ENCODE peak calls at places on chromosomes 5 and 9, in four cellular contexts. B is heart right ventricle, S is GM23338, R is IMR-90. Y is an unnamed sample.

GRCh38 chr5:128409401-128409800 is 128.6 kb downstream of the FBN2 start:
- DNase-seq in B (no peak), S (peak; percentile 12), R (no peak), Y (no peak)

GRCh38 chr9:127968717-127969383 is 11.9 kb downstream of the EEIG1 start:
- DNase-seq in B (peak; percentile 76), S (no peak), R (peak; percentile 94), Y (no peak)

GRCh38 chr5:73799401-73799972 is 173.5 kb downstream of the ARHGEF28 start:
- DNase-seq in B (no peak), S (no peak), R (no peak), Y (no peak)

GRCh38 chr9:31868830-31869229 is 515.6 kb upstream of the ACO1 start:
- DNase-seq in B (no peak), S (no peak), R (no peak), Y (no peak)

GRCh38 chr5:142981886-142982820 is 212.0 kb downstream of the ARHGAP26 start:
- DNase-seq in B (peak; percentile 91), S (peak; percentile 49), R (peak; percentile 92), Y (peak; percentile 52)

GRCh38 chr5:139415221-139415861 is 11.5 kb upstream of the SPATA24 start:
- DNase-seq in B (peak; percentile 67), S (no peak), R (no peak), Y (no peak)

GRCh38 chr9:98607787-98608186 is 100.9 kb downstream of the GABBR2 start:
- DNase-seq in B (no peak), S (no peak), R (peak; percentile 97), Y (no peak)

GRCh38 chr5:176180781-176181180 is 57.4 kb upstream of the SIMC1 start:
- DNase-seq in B (no peak), S (no peak), R (no peak), Y (peak; percentile 68)

GRCh38 chr5:171092194-171092593 is 216.9 kb upstream of the TLX3 start:
- DNase-seq in B (no peak), S (no peak), R (peak; percentile 68), Y (no peak)

GRCh38 chr9:35733109-35733541 is 659 bp downstream of the CREB3 start:
- DNase-seq in B (no peak), S (peak; percentile 90), R (peak; percentile 75), Y (peak; percentile 88)

GRCh38 chr5:171367424-171368370 is 20.0 kb upstream of the NPM1 start:
- DNase-seq in B (no peak), S (no peak), R (peak; percentile 50), Y (no peak)

GRCh38 chr5:172871982-172872381 is 37.9 kb downstream of the ERGIC1 start:
- DNase-seq in B (no peak), S (no peak), R (peak; percentile 52), Y (no peak)

GRCh38 chr9:113933671-113934070 is 57.6 kb downstream of the ZNF618 start:
- DNase-seq in B (no peak), S (no peak), R (no peak), Y (no peak)

GRCh38 chr5:134258896-134259295 is 33.0 kb upstream of the PPP2CA start:
- DNase-seq in B (no peak), S (no peak), R (no peak), Y (no peak)

GRCh38 chr5:81154725-81155124 is 78.4 kb upstream of the CKMT2 start:
- DNase-seq in B (no peak), S (no peak), R (no peak), Y (no peak)

GRCh38 chr5:153629027-153629426 is 138.6 kb downstream of the GRIA1 start:
- DNase-seq in B (peak; percentile 17), S (peak; percentile 73), R (peak; percentile 97), Y (peak; percentile 91)

GRCh38 chr9:8366161-8366926 is 566.8 kb upstream of the DMAC1 start:
- DNase-seq in B (no peak), S (no peak), R (peak; percentile 35), Y (no peak)

GRCh38 chr5:174084691-174085154 is 39.2 kb downstream of the NSG2 start:
- DNase-seq in B (no peak), S (no peak), R (no peak), Y (no peak)

GRCh38 chr5:94901071-94901979 is 282.9 kb downstream of the SLF1 start:
- DNase-seq in B (no peak), S (no peak), R (peak; percentile 22), Y (no peak)

GRCh38 chr9:135555203-135555602 is 6.4 kb upstream of the PAEP start:
- DNase-seq in B (no peak), S (no peak), R (no peak), Y (no peak)

GRCh38 chr9:75891277-75892167 is 1.0 kb downstream of the PCSK5 start:
- DNase-seq in B (peak; percentile 13), S (peak; percentile 60), R (peak; percentile 8), Y (peak; percentile 69)

GRCh38 chr5:98770158-98770910 is 3.1 kb upstream of the RGMB start:
- DNase-seq in B (peak; percentile 63), S (no peak), R (peak; percentile 66), Y (peak; percentile 77)

GRCh38 chr5:59548807-59549357 is 344.6 kb downstream of the PDE4D start:
- DNase-seq in B (no peak), S (no peak), R (no peak), Y (no peak)

GRCh38 chr5:127940854-127941253 is 142.7 kb upstream of the SLC12A2 start:
- DNase-seq in B (no peak), S (no peak), R (no peak), Y (no peak)

GRCh38 chr9:137426018-137426681 is 3.0 kb downstream of the NOXA1 start:
- DNase-seq in B (no peak), S (no peak), R (no peak), Y (no peak)

GRCh38 chr9:126298319-126298801 is 28.3 kb upstream of the MVB12B start:
- DNase-seq in B (no peak), S (peak; percentile 43), R (no peak), Y (no peak)

GRCh38 chr9:97703437-97704326 is 6.5 kb upstream of the XPA start:
- DNase-seq in B (no peak), S (no peak), R (peak; percentile 80), Y (no peak)

GRCh38 chr5:143624465-143624864 is 187.5 kb upstream of the HMHB1 start:
- DNase-seq in B (no peak), S (no peak), R (no peak), Y (no peak)

GRCh38 chr5:108975697-108976096 is 228.0 kb downstream of the FER start:
- DNase-seq in B (no peak), S (no peak), R (no peak), Y (no peak)

GRCh38 chr9:17191095-17191494 is 56.3 kb downstream of the CNTLN start:
- DNase-seq in B (no peak), S (no peak), R (peak; percentile 25), Y (no peak)

GRCh38 chr5:154058055-154059038 is 19.6 kb downstream of the MFAP3 start:
- DNase-seq in B (no peak), S (no peak), R (peak; percentile 31), Y (no peak)

GRCh38 chr5:158224200-158224599 is 365.3 kb upstream of the CLINT1 start:
- DNase-seq in B (no peak), S (no peak), R (no peak), Y (no peak)

GRCh38 chr5:145180341-145180740 is 654.8 kb downstream of the PRELID2 start:
- DNase-seq in B (no peak), S (no peak), R (no peak), Y (no peak)

GRCh38 chr5:145176041-145176440 is 659.1 kb downstream of the PRELID2 start:
- DNase-seq in B (no peak), S (no peak), R (no peak), Y (no peak)

GRCh38 chr5:145178667-145179523 is 656.2 kb downstream of the PRELID2 start:
- DNase-seq in B (no peak), S (peak; percentile 78), R (no peak), Y (no peak)
- H3K4me3 ChIP-seq in B (no peak overlapping the region), S (no peak overlapping the region), R (no peak overlapping the region), Y (no peak overlapping the region)

GRCh38 chr5:67483453-67484030 is 286.9 kb upstream of the CD180 start:
- DNase-seq in B (no peak), S (no peak), R (no peak), Y (no peak)
- H3K27ac ChIP-seq in B (no peak overlapping the region), S (no peak overlapping the region), R (no peak overlapping the region), Y (no peak overlapping the region)

GRCh38 chr5:43484049-43484849 is 584 bp upstream of the TMEM267 start:
- DNase-seq in B (peak; percentile 86), S (peak; percentile 93), R (peak; percentile 82), Y (peak; percentile 94)
- TF ChIP-seq CTCF in B (peak; percentile 67), S (peak; percentile 69), R (peak; percentile 71), Y (peak; percentile 87)

DNA sequence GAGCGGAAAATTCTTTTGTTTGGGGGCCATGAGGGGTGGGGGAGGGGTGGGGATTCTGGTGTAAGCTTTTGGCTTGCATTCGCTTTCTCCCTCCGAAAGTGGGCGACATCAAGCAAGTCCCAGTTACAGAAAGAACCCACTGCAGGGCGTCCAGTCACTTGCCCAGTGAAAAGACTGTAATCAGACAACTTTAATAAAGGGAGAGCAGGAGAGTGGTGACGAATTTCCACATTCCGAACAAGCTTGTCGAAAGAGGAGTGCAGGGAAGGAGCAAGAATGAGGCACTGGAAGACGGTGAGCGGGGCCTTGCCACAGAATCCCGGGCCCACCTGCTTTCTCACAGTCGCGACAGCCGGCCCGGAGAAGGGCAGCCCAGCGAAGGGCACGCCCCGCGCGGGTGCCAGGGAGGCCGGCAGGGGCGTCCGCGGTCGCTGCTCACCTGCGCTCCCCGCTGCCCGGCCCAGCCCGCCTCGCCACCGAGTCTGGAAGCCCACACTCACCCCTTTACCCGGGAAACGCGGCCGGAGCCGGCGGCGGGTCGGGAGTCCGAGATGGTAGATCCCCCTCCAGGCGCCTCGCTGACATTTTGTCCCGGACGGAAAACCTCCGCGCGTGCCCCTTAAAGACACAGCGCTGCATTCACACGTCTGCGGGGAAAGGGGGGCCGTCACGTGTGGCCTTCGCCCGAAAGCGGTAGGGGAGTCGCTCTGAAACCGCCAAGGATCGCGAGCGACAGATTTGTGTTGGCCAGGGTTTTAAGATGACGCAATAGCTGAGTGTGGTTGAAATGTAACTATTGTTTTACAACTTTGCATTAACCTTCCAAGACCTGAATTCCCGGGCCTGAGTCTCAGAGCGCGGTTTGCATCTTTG is at the start of gene ZBED3:
- DNase-seq in B (peak; percentile 63), S (peak; percentile 87), R (peak; percentile 74), Y (peak; percentile 89)
- H3K4me3 ChIP-seq in B (peak within 1 kb of the TSS; percentile 97), S (peak within 1 kb of the TSS; percentile 83), R (peak within 1 kb of the TSS; percentile 60), Y (peak within 1 kb of the TSS; percentile 88)

Y was measured in endodermal cell.